ENCODE peak calls at places on chromosomes 2 and 18, in nine cellular contexts. M is Panc1, S is anterior cingulate cortex, D is NCI-H146, Q is stromal cell of bone marrow, P is activated T-helper 1 cell treated with Interleukin-2 at 50 U/mL for 16 hours, E is LoVo, G is neural crest cell, I is hippocampal formation. J is an unnamed sample.

GRCh38 chr2:6896930-6897759 is 19.6 kb downstream of the RSAD2 start:
- DNase-seq in M (no peak), S (no peak), D (peak), Q (peak), P (no peak), E (peak), G (no peak), I (no peak), J (no peak)

GRCh38 chr2:197908940-197909339 is 104.5 kb downstream of the PLCL1 start:
- DNase-seq in M (no peak), S (no peak), D (no peak), Q (no peak), P (no peak), E (no peak), G (no peak), I (no peak), J (no peak)

GRCh38 chr2:47520302-47520630 is 117.3 kb downstream of the MSH2 start:
- DNase-seq in M (no peak), S (no peak), D (no peak), Q (no peak), P (no peak), E (no peak), G (no peak), I (no peak), J (peak)

GRCh38 chr2:108833219-108833618 is 46.6 kb downstream of the CCDC138 start:
- DNase-seq in M (no peak), S (no peak), D (no peak), Q (no peak), P (no peak), E (no peak), G (no peak), I (no peak), J (no peak)

GRCh38 chr2:109349555-109350430 is 220.8 kb downstream of the SH3RF3 start:
- DNase-seq in M (no peak), S (no peak), D (no peak), Q (no peak), P (no peak), E (no peak), G (no peak), I (no peak), J (no peak)

GRCh38 chr2:106095478-106096392 is 98.4 kb downstream of the UXS1 start:
- DNase-seq in M (no peak), S (no peak), D (no peak), Q (no peak), P (peak), E (no peak), G (no peak), I (no peak), J (no peak)

GRCh38 chr2:19837235-19837766 is 64.5 kb downstream of the TTC32 start:
- DNase-seq in M (no peak), S (no peak), D (no peak), Q (no peak), P (no peak), E (peak), G (no peak), I (no peak), J (no peak)

GRCh38 chr2:74532222-74532621 is 2.5 kb downstream of the HTRA2 start:
- DNase-seq in M (no peak), S (no peak), D (peak), Q (no peak), P (no peak), E (peak), G (no peak), I (no peak), J (no peak)

GRCh38 chr2:16149349-16150243 is 209.2 kb downstream of the MYCN start:
- DNase-seq in M (no peak), S (no peak), D (no peak), Q (no peak), P (no peak), E (no peak), G (no peak), I (no peak), J (no peak)

GRCh38 chr18:11259421-11259820 is 110.1 kb upstream of the PIEZO2 start:
- DNase-seq in M (no peak), S (no peak), D (no peak), Q (no peak), P (no peak), E (peak), G (no peak), I (no peak), J (no peak)

GRCh38 chr2:98296435-98296834 is 49.8 kb upstream of the CNGA3 start:
- DNase-seq in M (no peak), S (no peak), D (peak), Q (no peak), P (no peak), E (no peak), G (no peak), I (no peak), J (no peak)

J was measured in occipital lobe.